ENCODE peak calls at places on chromosomes 6 and 20, in nine cellular contexts. J is colonic mucosa, N is GM12864, L is thyroid gland, S is kidney, W is body of pancreas, Y is tibial artery, B is esophagus squamous epithelium, M is A549. E is an unnamed sample.

GRCh38 chr6:45967363-45967762 is 48.3 kb downstream of the CLIC5 start:
- DNase-seq in J (no peak), N (no peak), L (no peak), S (no peak), W (no peak), Y (no peak), B (no peak), M (no peak), E (no peak)

GRCh38 chr20:38186788-38187221 is 21.7 kb upstream of the TGM2 start:
- DNase-seq in J (no peak), N (no peak), L (no peak), S (no peak), W (no peak), Y (no peak), B (no peak), M (no peak), E (no peak)

GRCh38 chr6:36386495-36387439 is 702 bp downstream of the ETV7 start:
- DNase-seq in J (peak), N (no peak), L (peak), S (no peak), W (peak), Y (peak), B (no peak), M (peak), E (no peak)

GRCh38 chr6:54085047-54085446 is 26.2 kb upstream of the MLIP start:
- DNase-seq in J (no peak), N (no peak), L (no peak), S (no peak), W (no peak), Y (no peak), B (no peak), M (no peak), E (no peak)

GRCh38 chr20:50144362-50144761 is 9.2 kb downstream of the PEDS1 start:
- DNase-seq in J (no peak), N (no peak), L (peak), S (no peak), W (no peak), Y (peak), B (no peak), M (peak), E (no peak)

GRCh38 chr6:38783436-38784228 is 68.5 kb downstream of the DNAH8 start:
- DNase-seq in J (no peak), N (no peak), L (peak), S (no peak), W (no peak), Y (no peak), B (no peak), M (no peak), E (no peak)

GRCh38 chr6:15264902-15265761 is 19.3 kb downstream of the JARID2 start:
- DNase-seq in J (no peak), N (no peak), L (no peak), S (no peak), W (no peak), Y (no peak), B (no peak), M (no peak), E (peak)

GRCh38 chr6:10837692-10837996 is 695 bp downstream of the MAK start:
- DNase-seq in J (peak), N (no peak), L (no peak), S (no peak), W (peak), Y (no peak), B (no peak), M (no peak), E (no peak)

GRCh38 chr6:13863699-13864155 is 49.4 kb upstream of the MCUR1 start:
- DNase-seq in J (no peak), N (no peak), L (no peak), S (no peak), W (no peak), Y (no peak), B (no peak), M (no peak), E (no peak)

GRCh38 chr20:63915471-63915870 is 20.5 kb downstream of the DNAJC5 start:
- DNase-seq in J (no peak), N (no peak), L (peak), S (no peak), W (peak), Y (no peak), B (no peak), M (no peak), E (no peak)

GRCh38 chr20:58715709-58716475 is 23.3 kb downstream of the NPEPL1 start:
- DNase-seq in J (peak), N (no peak), L (no peak), S (peak), W (peak), Y (no peak), B (no peak), M (no peak), E (no peak)

GRCh38 chr20:44115762-44116644 is 71.0 kb downstream of the JPH2 start:
- DNase-seq in J (no peak), N (no peak), L (no peak), S (no peak), W (no peak), Y (no peak), B (no peak), M (no peak), E (no peak)

GRCh38 chr20:35223941-35224340 is 2.5 kb upstream of the MMP24 start:
- DNase-seq in J (no peak), N (no peak), L (no peak), S (no peak), W (no peak), Y (no peak), B (no peak), M (no peak), E (no peak)

GRCh38 chr20:35225319-35226125 is 968 bp upstream of the MMP24 start:
- DNase-seq in J (no peak), N (no peak), L (no peak), S (no peak), W (no peak), Y (no peak), B (no peak), M (no peak), E (no peak)

GRCh38 chr20:35224536-35224935 is 2.0 kb upstream of the MMP24 start:
- DNase-seq in J (no peak), N (no peak), L (no peak), S (no peak), W (no peak), Y (no peak), B (no peak), M (no peak), E (no peak)

GRCh38 chr20:35226126-35226774 is at the start of gene MMP24:
- DNase-seq in J (no peak), N (no peak), L (no peak), S (no peak), W (no peak), Y (no peak), B (no peak), M (no peak), E (no peak)

DNA sequence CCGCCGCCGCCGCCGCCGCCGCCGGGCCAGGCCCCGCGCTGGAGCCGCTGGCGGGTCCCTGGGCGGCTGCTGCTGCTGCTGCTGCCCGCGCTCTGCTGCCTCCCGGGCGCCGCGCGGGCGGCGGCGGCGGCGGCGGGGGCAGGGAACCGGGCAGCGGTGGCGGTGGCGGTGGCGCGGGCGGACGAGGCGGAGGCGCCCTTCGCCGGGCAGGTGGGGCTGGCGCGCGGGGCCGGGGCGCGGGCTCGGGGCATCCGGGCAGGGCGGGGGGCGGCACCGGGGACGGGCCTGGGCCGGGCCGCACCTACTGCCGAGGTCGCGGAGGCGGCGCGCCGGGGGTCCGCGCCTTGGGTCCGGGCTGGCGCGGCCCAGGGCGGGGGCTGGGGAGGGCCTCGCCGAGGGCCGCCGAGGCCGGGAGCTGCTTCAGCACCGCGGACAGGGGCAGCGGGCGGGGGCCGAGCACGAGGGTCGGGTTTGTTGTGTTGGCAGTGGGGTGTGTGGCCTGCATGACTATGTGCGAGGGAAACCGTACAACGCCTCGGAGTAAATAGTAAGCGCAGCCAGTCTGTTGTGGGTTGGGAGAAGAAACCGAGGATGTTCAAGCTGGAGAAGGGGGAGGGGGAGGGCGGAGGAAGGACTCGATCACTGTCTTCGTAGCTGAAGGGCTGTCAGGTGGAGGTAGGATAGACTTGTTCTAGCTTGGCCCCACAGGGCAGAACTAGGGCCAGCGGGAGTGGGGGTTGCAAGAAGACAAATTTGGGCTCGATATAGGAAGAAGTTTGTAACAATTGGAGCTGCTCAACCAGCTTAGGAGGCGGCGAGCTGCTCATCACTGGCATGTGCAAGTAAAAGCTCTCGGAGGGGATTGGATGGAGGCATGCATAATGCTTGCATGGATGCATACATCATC is 538 bp downstream of the MMP24 start:
- DNase-seq in J (peak), N (no peak), L (peak), S (peak), W (peak), Y (peak), B (no peak), M (peak), E (no peak)
- H3K4me3 ChIP-seq in J (no peak), N (no peak), L (no peak), S (peak), W (no peak), Y (peak), B (no peak), M (peak), E (no peak)

GRCh38 chr20:59784365-59785117 is 148.9 kb downstream of the SYCP2 start:
- DNase-seq in J (no peak), N (no peak), L (no peak), S (no peak), W (no peak), Y (no peak), B (no peak), M (no peak), E (no peak)

GRCh38 chr20:59781236-59781635 is 152.2 kb downstream of the SYCP2 start:
- DNase-seq in J (peak), N (no peak), L (no peak), S (no peak), W (no peak), Y (no peak), B (no peak), M (no peak), E (no peak)

GRCh38 chr20:59780494-59781185 is 152.8 kb downstream of the SYCP2 start:
- DNase-seq in J (peak), N (no peak), L (no peak), S (no peak), W (no peak), Y (no peak), B (no peak), M (no peak), E (no peak)

GRCh38 chr20:59785118-59785959 is 148.1 kb downstream of the SYCP2 start:
- DNase-seq in J (no peak), N (no peak), L (no peak), S (no peak), W (no peak), Y (no peak), B (no peak), M (no peak), E (no peak)

DNA sequence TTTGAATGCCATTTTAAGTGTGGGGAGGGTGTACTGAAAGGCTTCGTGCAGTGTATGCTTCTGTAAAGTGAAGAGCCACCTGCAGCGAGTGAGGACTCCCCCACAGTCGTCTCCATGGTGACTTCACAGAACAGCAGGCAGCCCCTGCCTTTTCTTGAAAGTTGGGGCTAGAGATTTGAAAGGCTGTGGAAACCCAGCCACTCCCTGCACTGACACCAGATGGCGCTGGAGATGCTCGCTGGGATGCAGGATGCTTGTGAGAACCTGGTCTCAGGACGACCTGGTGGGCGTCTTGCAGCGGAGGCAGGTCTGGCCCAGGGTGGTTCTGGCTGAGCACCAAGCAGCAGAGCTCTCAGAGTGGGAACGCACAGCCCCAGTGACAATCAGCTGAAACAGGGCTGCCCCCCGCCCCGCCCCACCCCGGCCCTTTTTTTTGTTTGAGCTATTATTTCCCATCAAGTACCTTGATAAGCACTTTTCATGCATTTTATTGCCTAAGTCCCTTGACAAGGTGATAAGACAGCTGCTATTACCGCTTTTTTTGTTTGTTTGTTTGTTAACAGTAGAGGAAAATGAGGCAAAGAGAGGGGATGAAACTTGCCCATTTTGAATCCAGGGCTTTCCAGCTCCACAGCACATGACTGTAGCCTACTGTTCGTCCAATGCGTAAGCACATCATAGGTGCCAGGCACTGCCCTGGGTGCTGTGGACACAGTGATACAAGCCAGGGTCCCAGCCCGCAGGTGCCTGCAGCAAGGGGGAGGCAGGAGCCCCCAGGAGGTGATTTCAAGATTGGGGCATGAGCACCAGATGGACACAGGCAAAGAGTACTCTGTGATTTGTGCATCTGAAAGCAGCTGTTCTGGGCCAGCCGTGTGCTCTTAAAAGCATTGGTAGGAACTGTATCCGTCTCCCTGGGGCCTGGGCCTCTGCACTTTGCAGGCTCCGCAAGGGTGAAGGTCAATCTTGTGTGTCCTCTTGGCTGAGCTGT is 150.1 kb downstream of the SYCP2 start:
- DNase-seq in J (peak), N (peak), L (peak), S (no peak), W (peak), Y (peak), B (no peak), M (peak), E (no peak)
- TF ChIP-seq CTCF in J (peak), N (peak), L (peak), S (peak), W (peak), Y (peak), B (peak), M (peak), E (peak)

DNA sequence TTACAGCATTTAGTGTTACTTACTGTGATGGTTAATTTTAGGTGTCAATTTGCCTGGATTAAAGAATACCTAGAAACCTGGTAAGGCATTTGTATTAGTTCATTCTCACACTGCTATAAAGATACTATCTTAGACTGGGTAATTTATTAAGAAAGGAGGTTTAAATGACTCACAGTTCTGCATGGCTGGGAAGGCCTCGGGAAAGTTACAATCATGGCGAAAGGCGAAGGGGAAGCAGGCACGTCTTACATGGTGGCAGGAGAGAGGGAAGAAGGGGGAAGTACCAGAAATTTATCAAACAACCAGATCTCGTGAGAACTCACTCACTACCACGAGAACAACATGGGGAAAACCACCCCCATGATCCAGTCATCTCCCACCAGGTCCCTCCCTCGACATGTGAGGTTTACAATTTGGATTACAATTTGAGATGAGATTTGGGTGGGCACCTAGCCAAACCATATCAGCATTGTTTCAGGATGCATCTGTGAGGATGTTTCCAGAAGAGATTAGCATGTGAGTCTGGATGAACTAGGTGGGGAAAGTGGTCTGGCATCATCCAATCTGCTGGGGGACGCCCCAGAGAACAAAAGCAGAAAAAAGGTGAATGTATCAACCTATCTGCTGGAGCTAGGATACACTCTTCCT is 76.8 kb downstream of the MKKS start:
- DNase-seq in J (no peak), N (no peak), L (no peak), S (no peak), W (no peak), Y (no peak), B (no peak), M (no peak), E (no peak)
- H3K4me3 ChIP-seq in J (no peak), N (no peak), L (no peak), S (no peak), W (no peak), Y (no peak), B (no peak), M (no peak), E (no peak)

GRCh38 chr6:75213732-75214131 is 7.9 kb upstream of the COL12A1 start:
- DNase-seq in J (no peak), N (no peak), L (no peak), S (no peak), W (no peak), Y (no peak), B (no peak), M (no peak), E (no peak)
- TF ChIP-seq CTCF in J (no peak), N (peak), L (no peak), S (no peak), W (no peak), Y (no peak), B (no peak), M (no peak), E (no peak)

DNA sequence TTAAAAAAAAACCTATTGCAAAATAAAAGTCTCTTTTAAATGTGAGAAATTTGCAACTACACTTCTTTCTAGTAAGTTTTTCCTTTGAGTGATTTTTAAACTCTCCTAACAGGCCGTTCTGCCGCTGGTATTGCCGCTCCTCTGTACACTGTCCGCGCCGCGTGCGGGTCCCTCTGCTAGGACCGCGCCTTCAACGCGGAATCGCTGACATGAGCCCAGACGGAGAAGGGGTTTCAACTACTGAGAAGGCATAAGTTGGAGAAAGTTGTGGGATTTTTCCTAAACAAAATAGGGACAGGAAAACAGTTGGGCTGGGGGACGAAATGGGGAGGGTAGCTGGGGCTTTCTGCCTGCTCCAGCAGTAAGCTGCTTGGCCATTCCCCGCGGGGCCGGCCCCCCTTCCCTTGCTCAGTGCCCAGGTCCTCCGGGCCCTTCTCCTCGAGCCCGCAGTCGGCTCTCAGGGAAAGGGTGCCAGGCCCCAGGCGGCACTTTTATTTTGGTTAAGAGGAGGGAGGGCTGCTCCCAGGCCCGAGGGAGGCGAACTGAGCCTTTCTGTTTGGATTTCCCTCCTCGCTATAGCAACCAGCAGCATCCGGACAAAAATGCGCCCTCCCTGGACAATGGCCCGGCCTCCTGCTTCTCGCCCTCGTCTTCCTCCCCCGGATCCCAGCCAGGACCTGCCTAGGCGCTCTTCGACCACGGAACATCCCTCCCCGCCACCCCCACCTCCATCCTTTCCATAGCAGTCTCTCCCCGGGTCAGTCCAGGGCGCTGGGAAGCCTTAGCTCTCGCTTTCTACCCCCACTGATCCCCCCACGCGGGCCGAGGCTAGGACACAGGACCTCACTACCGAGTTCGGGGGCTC is 6.8 kb upstream of the POU3F2 start:
- DNase-seq in J (no peak), N (no peak), L (no peak), S (peak), W (no peak), Y (no peak), B (no peak), M (no peak), E (no peak)
- H3K4me3 ChIP-seq in J (no peak), N (no peak), L (no peak), S (no peak), W (no peak), Y (no peak), B (no peak), M (no peak), E (no peak)

E was measured in LNCaP clone FGC.